ENCODE peak calls at places on chromosome 10, in nine cellular contexts. P is CD8-positive, alpha-beta T cell; N is tibial nerve; I is body of pancreas; B is right atrium auricular region; X is neural progenitor cell; U is hepatocyte; R is PC-9; O is ovary. Z is an unnamed sample.

GRCh38 chr10:44723654-44724053 is 187.5 kb upstream of the TMEM72 start:
- DNase-seq in P (no peak), N (no peak), I (no peak), B (no peak), X (no peak), U (no peak), R (no peak), O (no peak), Z (peak; percentile 31)

GRCh38 chr10:33139191-33139646 is 181.2 kb upstream of the ITGB1 start:
- DNase-seq in P (peak; percentile 69), N (no peak), I (no peak), B (no peak), X (no peak), U (no peak), R (no peak), O (no peak), Z (no peak)

GRCh38 chr10:133131754-133132710 is 28.0 kb upstream of the KNDC1 start:
- DNase-seq in P (no peak), N (no peak), I (no peak), B (no peak), X (no peak), U (no peak), R (no peak), O (peak; percentile 12), Z (no peak)

GRCh38 chr10:132937861-132938260 is 4.5 kb downstream of the CFAP46 start:
- DNase-seq in P (no peak), N (no peak), I (no peak), B (no peak), X (no peak), U (no peak), R (no peak), O (no peak), Z (no peak)

GRCh38 chr10:81018898-81019890 is 481.5 kb downstream of the SH2D4B start:
- DNase-seq in P (no peak), N (no peak), I (peak; percentile 19), B (no peak), X (peak; percentile 73), U (peak; percentile 69), R (peak; percentile 11), O (no peak), Z (no peak)

GRCh38 chr10:111648046-111648445 is 535.5 kb downstream of the GPAM start:
- DNase-seq in P (no peak), N (no peak), I (no peak), B (no peak), X (no peak), U (no peak), R (no peak), O (no peak), Z (no peak)

GRCh38 chr10:63628526-63629362 is 107.5 kb downstream of the REEP3 start:
- DNase-seq in P (no peak), N (peak; percentile 46), I (peak; percentile 67), B (peak; percentile 77), X (peak; percentile 77), U (peak; percentile 78), R (peak; percentile 8), O (peak; percentile 55), Z (peak; percentile 18)

GRCh38 chr10:131846224-131847101 is 54.3 kb upstream of the PPP2R2D start:
- DNase-seq in P (no peak), N (no peak), I (no peak), B (no peak), X (no peak), U (no peak), R (no peak), O (no peak), Z (no peak)

GRCh38 chr10:125209591-125210373 is 49.4 kb upstream of the CTBP2 start:
- DNase-seq in P (no peak), N (no peak), I (no peak), B (no peak), X (no peak), U (no peak), R (no peak), O (peak; percentile 36), Z (no peak)

GRCh38 chr10:124124123-124124768 is 30.8 kb upstream of the CHST15 start:
- DNase-seq in P (no peak), N (no peak), I (no peak), B (no peak), X (no peak), U (no peak), R (no peak), O (no peak), Z (no peak)

GRCh38 chr10:48554246-48554645 is 50.6 kb downstream of the ARHGAP22 start:
- DNase-seq in P (no peak), N (no peak), I (no peak), B (peak; percentile 57), X (no peak), U (no peak), R (no peak), O (no peak), Z (no peak)

GRCh38 chr10:68135362-68135761 is 26.1 kb downstream of the MYPN start:
- DNase-seq in P (no peak), N (no peak), I (no peak), B (no peak), X (no peak), U (no peak), R (no peak), O (no peak), Z (no peak)

GRCh38 chr10:119769886-119770285 is 44.0 kb downstream of the INPP5F start:
- DNase-seq in P (no peak), N (no peak), I (no peak), B (no peak), X (no peak), U (no peak), R (no peak), O (no peak), Z (no peak)

GRCh38 chr10:57696641-57697040 is 571.1 kb downstream of the IPMK start:
- DNase-seq in P (no peak), N (no peak), I (no peak), B (no peak), X (no peak), U (peak; percentile 56), R (no peak), O (no peak), Z (no peak)

GRCh38 chr10:48821692-48822091 is 117.9 kb downstream of the LRRC18 start:
- DNase-seq in P (no peak), N (no peak), I (no peak), B (peak; percentile 38), X (no peak), U (no peak), R (no peak), O (no peak), Z (no peak)

GRCh38 chr10:67804395-67804678 is 33.7 kb downstream of the DNAJC12 start:
- DNase-seq in P (no peak), N (no peak), I (peak; percentile 51), B (no peak), X (no peak), U (no peak), R (no peak), O (no peak), Z (no peak)

GRCh38 chr10:91700788-91701444 is 68.0 kb upstream of the PPP1R3C start:
- DNase-seq in P (no peak), N (no peak), I (no peak), B (no peak), X (no peak), U (no peak), R (no peak), O (no peak), Z (no peak)

GRCh38 chr10:103110407-103110806 is 82.7 kb downstream of the NT5C2 start:
- DNase-seq in P (no peak), N (no peak), I (no peak), B (no peak), X (no peak), U (no peak), R (no peak), O (no peak), Z (no peak)
- H3K27ac ChIP-seq in P (no peak overlapping the region), N (peak overlapping the region; percentile 82), I (peak overlapping the region; percentile 38), B (peak overlapping the region; percentile 56), X (peak overlapping the region; percentile 57), U (no peak overlapping the region), R (no peak overlapping the region), O (peak overlapping the region; percentile 35), Z (peak overlapping the region; percentile 86)

DNA sequence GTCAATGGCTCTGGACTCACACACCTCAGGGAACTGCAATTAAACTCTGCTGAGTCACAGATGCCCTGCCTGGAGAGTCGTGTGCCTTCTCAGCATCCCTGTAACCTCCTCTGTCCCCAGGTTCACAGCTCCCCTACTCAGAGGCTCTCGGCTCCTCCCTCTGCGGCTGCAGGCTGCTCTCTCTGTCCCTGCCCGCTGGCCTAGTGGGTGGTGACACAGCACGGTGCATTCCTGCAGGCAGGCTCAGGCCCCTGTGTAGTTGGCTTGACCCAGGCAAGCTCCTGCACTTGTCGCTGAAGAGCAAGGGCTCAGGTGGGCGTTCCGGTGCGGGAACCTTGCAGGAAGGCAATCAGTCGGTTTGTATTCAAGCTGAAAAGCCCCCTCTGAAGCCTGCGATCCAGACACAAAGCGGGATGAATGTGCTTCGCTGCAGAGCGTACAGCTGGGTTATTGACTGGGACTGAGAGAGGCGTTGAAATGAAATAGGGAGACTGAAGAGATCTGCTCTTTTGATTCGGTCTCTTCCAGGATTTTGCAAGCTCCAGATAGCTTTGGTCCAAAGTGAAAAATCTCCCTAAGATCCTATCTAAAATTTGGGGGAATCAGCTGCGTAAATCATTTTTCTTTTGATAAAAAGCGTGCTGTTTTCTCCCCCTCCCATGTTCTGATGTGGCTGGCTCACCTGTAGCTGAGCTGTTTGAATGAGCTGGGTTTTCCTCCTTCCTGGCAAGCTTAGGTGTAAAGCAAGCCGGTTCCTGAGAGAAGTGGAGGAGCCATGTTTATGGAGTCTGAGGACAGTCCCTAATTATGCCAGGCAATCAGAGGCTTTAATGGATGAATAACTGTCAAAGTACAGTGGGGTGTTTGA is 208.7 kb upstream of the PHYHIPL start:
- DNase-seq in P (no peak), N (no peak), I (peak; percentile 69), B (no peak), X (peak; percentile 85), U (peak; percentile 86), R (peak; percentile 75), O (no peak), Z (no peak)
- TF ChIP-seq CTCF in P (no peak), N (no peak), I (no peak), B (no peak), X (no peak), U (no peak), R (no peak), O (no peak), Z (no peak)

DNA sequence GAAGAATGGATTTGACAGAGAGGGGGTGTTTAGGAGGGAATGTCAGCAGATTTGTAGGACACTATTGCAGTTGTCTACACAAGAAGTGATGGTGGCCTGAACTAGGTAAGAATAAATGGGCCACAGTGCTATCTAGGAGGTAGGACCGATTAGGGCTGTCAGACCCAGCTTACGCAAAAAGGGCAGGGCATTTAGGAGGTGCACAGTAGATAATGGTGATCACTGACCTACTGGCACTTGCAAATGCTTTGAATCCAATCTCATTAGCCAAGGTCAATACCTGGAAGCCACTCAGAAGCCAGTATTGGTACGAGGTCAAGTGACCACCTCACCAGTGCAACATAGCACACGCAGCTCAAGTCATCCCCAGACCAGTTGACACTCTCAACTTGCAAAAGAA is 330.9 kb downstream of the KCNMA1 start:
- DNase-seq in P (no peak), N (no peak), I (no peak), B (no peak), X (no peak), U (no peak), R (no peak), O (no peak), Z (no peak)
- H3K4me1 ChIP-seq in P (no peaks in the 10 kb centered on the region), N (peaks cover 1% of the 10 kb centered on the region), I (no peaks in the 10 kb centered on the region), B (no peaks in the 10 kb centered on the region), X (peaks cover 6% of the 10 kb centered on the region), U (peaks cover 12% of the 10 kb centered on the region), R (no peaks in the 10 kb centered on the region), O (peaks cover 9% of the 10 kb centered on the region), Z (peaks cover 56% of the 10 kb centered on the region)

DNA sequence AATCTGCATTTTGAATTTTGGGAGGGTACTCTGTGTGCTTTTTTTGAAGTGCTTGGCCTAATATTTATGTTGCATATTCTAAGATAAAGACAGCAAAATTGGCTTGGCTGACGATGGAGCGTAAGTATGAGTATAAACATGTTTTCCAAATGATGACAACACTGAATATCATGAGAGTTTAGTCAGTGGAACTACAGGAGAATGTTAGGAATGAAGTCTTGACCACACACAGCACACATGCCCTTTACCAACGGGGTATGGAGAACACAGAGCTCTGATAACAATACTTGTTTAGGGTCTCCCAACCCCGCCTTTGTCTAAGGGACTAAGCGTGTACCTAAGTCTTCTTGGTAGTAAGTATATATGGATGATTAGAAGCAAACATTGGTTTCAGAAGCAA is 253.9 kb upstream of the FZD8 start:
- DNase-seq in P (no peak), N (no peak), I (no peak), B (no peak), X (no peak), U (no peak), R (no peak), O (no peak), Z (no peak)
- H3K27ac ChIP-seq in P (no peak overlapping the region), N (no peak overlapping the region), I (no peak overlapping the region), B (no peak overlapping the region), X (no peak overlapping the region), U (no peak overlapping the region), R (no peak overlapping the region), O (no peak overlapping the region), Z (no peak overlapping the region)

Z was measured in thoracic aorta.